ENCODE peak calls at places on chromosome 19, in six cellular contexts. J, H, K, A, I and L are unnamed samples.

GRCh38 chr19:57888107-57888493 is 737 bp downstream of the ZNF814 start:
- DNase-seq in H (no peak), I (no peak), J (no peak), A (no peak), K (no peak), L (no peak)

GRCh38 chr19:14118165-14119051 is 846 bp upstream of the PRKACA start:
- DNase-seq in K (peak), H (peak), J (no peak), I (peak), A (peak), L (peak)

GRCh38 chr19:43560687-43561086 is 14.6 kb downstream of the XRCC1 start:
- DNase-seq in H (no peak), I (no peak), K (no peak), A (no peak), J (peak), L (no peak)

GRCh38 chr19:1489463-1489971 is 633 bp downstream of the PCSK4 start:
- DNase-seq in A (no peak), H (no peak), I (no peak), K (no peak), J (no peak), L (peak)

GRCh38 chr19:37977992-37978391 is 71.0 kb downstream of the SIPA1L3 start:
- DNase-seq in H (no peak), K (no peak), J (no peak), I (no peak), A (no peak), L (no peak)

GRCh38 chr19:1286859-1287621 is 1.4 kb downstream of the EFNA2 start:
- DNase-seq in I (no peak), J (no peak), H (no peak), K (no peak), A (no peak), L (peak)

GRCh38 chr19:45161715-45162463 is 1.1 kb upstream of the NKPD1 start:
- DNase-seq in A (no peak), I (peak), J (no peak), H (no peak), K (no peak), L (peak)

GRCh38 chr19:56832352-56832928 is 8.1 kb downstream of the PEG3 start:
- DNase-seq in K (no peak), A (no peak), J (no peak), H (no peak), I (no peak), L (no peak)

GRCh38 chr19:49807174-49807830 is 5.8 kb downstream of the FUZ start:
- DNase-seq in K (no peak), I (no peak), H (no peak), J (no peak), A (peak), L (no peak)

GRCh38 chr19:35908977-35909683 is 1.0 kb upstream of the TYROBP start:
- DNase-seq in K (peak), I (peak), H (peak), A (no peak), J (no peak), L (no peak)

GRCh38 chr19:6925801-6926751 is 38.7 kb downstream of the ADGRE1 start:
- DNase-seq in H (no peak), J (peak), K (no peak), A (no peak), I (no peak), L (no peak)

GRCh38 chr19:50024719-50025021 is 502 bp downstream of the VRK3 start:
- DNase-seq in K (no peak), I (no peak), J (no peak), H (no peak), A (no peak), L (no peak)

GRCh38 chr19:16445238-16446107 is 26.3 kb downstream of the EPS15L1 start:
- DNase-seq in A (no peak), K (no peak), J (no peak), H (peak), I (no peak), L (no peak)
- TF ChIP-seq EP300 in A (no peak), K (no peak), J (no peak), H (no peak), I (no peak), L (no peak)

GRCh38 chr19:13117772-13118423 is at the start of gene NACC1:
- DNase-seq in H (peak), A (peak), I (peak), K (peak), J (peak), L (peak)
- TF ChIP-seq EP300 in H (no peak), A (no peak), I (no peak), K (no peak), J (no peak), L (no peak)

GRCh38 chr19:16887353-16888265 is 1.2 kb upstream of the F2RL3 start:
- DNase-seq in I (no peak), K (no peak), A (no peak), J (no peak), H (no peak), L (no peak)

GRCh38 chr19:16888629-16889371 is at the start of gene F2RL3:
- DNase-seq in H (peak), A (peak), J (no peak), K (no peak), I (peak), L (peak)

GRCh38 chr19:16885166-16885565 is 3.6 kb upstream of the F2RL3 start:
- DNase-seq in H (no peak), K (no peak), A (no peak), J (no peak), I (no peak), L (no peak)

GRCh38 chr19:16883518-16883917 is 5.3 kb upstream of the F2RL3 start:
- DNase-seq in A (no peak), H (no peak), K (no peak), I (no peak), J (no peak), L (no peak)

GRCh38 chr19:16886305-16886880 is 2.4 kb upstream of the F2RL3 start:
- DNase-seq in J (peak), A (peak), K (no peak), I (no peak), H (peak), L (no peak)
- TF ChIP-seq EP300 in J (no peak), A (peak), K (peak), I (peak), H (peak), L (no peak)

DNA sequence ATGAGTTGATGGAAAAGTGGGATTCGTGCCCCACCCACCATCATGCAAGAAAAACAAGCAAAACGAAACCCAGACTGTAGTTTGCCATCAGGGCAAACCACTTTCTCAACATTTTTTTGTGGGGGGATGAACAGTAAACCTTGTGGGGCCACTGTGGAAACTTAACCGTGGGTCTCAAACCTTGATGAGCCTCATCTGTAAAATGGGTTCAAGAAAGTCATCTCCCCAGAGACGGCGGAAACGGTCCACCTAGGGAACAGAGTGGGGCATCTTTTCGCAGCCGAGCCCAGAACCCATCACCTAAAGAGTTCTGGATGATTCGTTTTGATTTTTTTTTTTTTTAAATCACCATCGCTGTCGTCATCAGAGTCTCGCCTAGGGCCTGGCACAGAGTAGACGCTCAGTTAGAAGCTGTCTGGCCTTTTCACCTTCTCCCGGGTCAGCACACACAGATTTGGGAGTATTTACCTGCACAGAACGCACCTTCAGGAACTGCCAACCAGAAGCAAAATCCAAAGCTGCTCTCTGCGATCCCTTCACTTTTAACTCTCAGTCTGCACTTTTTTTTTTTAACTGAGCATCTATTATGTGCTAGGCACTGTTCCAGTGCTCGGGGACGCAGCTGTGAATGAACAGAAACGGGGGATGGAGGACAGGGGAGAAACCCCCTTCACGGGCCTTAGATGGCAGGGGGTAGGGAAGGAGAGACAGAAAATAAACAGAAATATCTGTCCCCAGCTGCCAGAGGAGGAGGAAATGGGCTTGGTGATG is 69.8 kb downstream of the CELF5 start:
- DNase-seq in J (no peak), I (no peak), K (no peak), A (no peak), H (no peak), L (peak)
- TF ChIP-seq EP300 in J (no peak), I (no peak), K (no peak), A (no peak), H (no peak), L (no peak)

GRCh38 chr19:51161266-51161665 is 19.2 kb downstream of the SIGLEC7 start:
- DNase-seq in A (no peak), J (no peak), H (no peak), I (no peak), K (no peak), L (no peak)

GRCh38 chr19:51156710-51157109 is 14.6 kb downstream of the SIGLEC7 start:
- DNase-seq in J (no peak), A (no peak), H (no peak), I (no peak), K (no peak), L (no peak)

GRCh38 chr19:51159656-51160055 is 17.6 kb downstream of the SIGLEC7 start:
- DNase-seq in A (no peak), J (no peak), K (no peak), H (no peak), I (no peak), L (no peak)

GRCh38 chr19:51158474-51159129 is 16.5 kb downstream of the SIGLEC7 start:
- DNase-seq in A (no peak), I (peak), H (peak), K (no peak), J (peak), L (peak)

DNA sequence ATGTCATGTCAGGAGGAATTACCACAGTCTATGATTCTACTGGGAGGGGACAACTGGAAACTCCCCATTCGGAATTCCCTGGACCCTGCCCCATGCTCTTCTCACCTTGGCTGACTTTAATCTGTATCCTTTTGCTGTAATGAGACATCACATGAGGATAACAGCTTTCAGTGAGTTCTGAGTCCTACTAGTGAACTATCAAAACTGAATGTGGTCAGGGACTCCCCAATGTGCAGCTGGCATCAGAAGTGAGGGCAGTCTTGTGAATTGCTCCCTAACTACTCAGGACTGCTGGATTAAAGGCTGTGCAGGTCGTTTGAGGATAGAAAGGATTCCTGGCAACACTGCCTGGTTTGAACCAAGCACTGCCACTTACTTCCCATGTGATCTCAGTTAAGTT is 15.2 kb downstream of the SIGLEC7 start:
- DNase-seq in I (no peak), A (no peak), K (no peak), J (no peak), H (no peak), L (no peak)
- TF ChIP-seq EP300 in I (no peak), A (no peak), K (no peak), J (no peak), H (no peak), L (no peak)

GRCh38 chr19:18941628-18942354 is 774 bp upstream of the HOMER3 start:
- DNase-seq in H (no peak), I (no peak), K (no peak), J (no peak), A (no peak), L (peak)

GRCh38 chr19:18942692-18943091 is 1.7 kb upstream of the HOMER3 start:
- DNase-seq in J (no peak), H (no peak), A (no peak), K (no peak), I (no peak), L (no peak)

GRCh38 chr19:18940791-18941627 is at the start of gene HOMER3:
- DNase-seq in J (peak), A (peak), I (peak), K (peak), H (peak), L (peak)

GRCh38 chr19:18939163-18939562 is 1.9 kb downstream of the HOMER3 start:
- DNase-seq in J (no peak), K (no peak), A (no peak), I (no peak), H (no peak), L (no peak)

DNA sequence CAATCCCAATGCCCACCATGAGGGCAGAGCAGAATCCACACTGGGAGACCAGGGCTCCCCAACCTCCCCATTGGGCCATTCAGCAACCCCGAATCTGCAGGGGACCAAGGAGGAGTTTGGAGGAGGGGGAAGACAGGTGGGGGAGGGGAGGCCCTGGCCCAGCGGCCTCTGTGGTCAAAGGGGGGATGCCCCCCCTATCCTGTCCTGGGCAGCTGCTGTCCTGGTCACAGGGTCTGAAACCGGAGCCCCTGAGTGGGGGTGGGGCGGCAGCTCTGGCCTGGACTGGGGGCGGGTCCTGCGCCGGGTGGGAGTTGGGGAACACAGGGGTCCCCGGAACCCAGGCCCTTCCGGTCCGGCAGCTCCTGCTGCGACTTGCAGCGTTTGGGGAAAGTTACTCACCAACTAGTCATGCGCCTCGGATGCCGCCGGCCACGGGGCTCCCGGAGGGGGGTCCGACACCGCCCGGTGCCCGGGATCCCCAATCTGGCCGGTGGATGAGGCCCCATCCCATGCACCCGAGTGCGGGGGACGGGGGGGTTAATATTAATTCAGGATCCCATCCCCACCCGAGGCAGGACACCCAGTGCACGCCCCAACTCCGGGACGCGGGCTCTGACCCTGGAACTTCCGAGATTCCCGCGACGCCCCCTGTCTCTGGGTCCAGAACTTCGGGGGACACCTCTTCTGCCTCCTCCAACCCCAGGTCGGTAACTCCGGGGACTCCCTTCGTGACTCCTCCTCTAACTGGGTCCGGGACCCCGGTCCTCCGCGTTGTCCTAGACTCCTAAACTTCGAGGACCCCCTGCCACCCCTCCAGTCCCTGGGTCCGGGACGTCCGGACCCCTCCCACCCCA is 868 bp downstream of the HOMER3 start:
- DNase-seq in I (peak), J (no peak), H (peak), K (no peak), A (peak), L (peak)
- TF ChIP-seq EP300 in I (no peak), J (no peak), H (no peak), K (no peak), A (no peak), L (no peak)

GRCh38 chr19:21767065-21767800 is at the start of gene ZNF100:
- DNase-seq in K (peak), J (no peak), A (peak), I (peak), H (peak), L (peak)
- TF ChIP-seq EP300 in K (no peak), J (no peak), A (no peak), I (no peak), H (no peak), L (no peak)

DNA sequence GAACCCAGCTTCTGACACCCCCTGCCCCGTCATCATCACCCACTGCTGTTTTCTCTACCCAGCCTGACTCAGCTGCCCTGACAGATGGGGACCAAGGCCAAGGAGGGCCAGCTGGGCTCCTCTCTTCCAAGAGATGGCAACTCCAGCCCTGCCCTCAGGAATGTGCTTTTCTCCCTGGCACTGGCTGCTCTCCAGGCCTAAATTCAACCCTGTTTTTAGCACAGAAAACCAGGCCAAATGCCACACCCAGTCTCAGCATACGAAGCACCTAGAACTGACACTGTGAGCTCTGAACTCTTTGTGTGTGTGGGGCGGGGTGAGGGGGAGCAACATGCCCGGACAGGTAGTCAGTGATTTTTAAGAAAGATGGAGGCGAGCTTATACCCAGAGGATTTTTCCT is 23.4 kb upstream of the IGFL1 start:
- DNase-seq in J (peak), I (no peak), K (no peak), H (no peak), A (no peak), L (no peak)
- TF ChIP-seq EP300 in J (no peak), I (no peak), K (no peak), H (no peak), A (no peak), L (no peak)

GRCh38 chr19:10602330-10603083 is 15.4 kb upstream of the AP1M2 start:
- DNase-seq in A (peak), H (peak), I (peak), J (peak), K (peak), L (peak)
- TF ChIP-seq EP300 in A (no peak), H (no peak), I (no peak), J (no peak), K (no peak), L (no peak)